ENCODE peak calls at places on chromosomes 6 and 20, in eight cellular contexts. P is KG1; L is Panc1; A is KBM-7; W is pancreas; N is NCI-H460; B is stimulated activated CD4-positive, alpha-beta T cell treated with anti-CD3 and anti-CD28 coated beads, Interleukin-1b, Interleukin-23, amount 100 ng/mL, for 4 hours; K is T-helper 9 cell. F is an unnamed sample.

GRCh38 chr6:134564705-134565104 is 246.8 kb upstream of the SGK1 start:
- DNase-seq in P (no peak), L (no peak), A (no peak), W (no peak), N (no peak), B (no peak), K (no peak), F (no peak)

GRCh38 chr6:162873537-162873936 is 145.8 kb downstream of the PACRG start:
- DNase-seq in P (no peak), L (no peak), A (no peak), W (no peak), N (no peak), B (no peak), K (no peak), F (no peak)

GRCh38 chr6:47126647-47127339 is 84.7 kb upstream of the ADGRF1 start:
- DNase-seq in P (no peak), L (no peak), A (no peak), W (peak), N (no peak), B (no peak), K (no peak), F (no peak)

GRCh38 chr6:61940919-61941318 is 345.1 kb downstream of the KHDRBS2 start:
- DNase-seq in P (no peak), L (no peak), A (no peak), W (no peak), N (no peak), B (no peak), K (no peak), F (no peak)

GRCh38 chr6:42405025-42405424 is 46.7 kb downstream of the TRERF1 start:
- DNase-seq in P (no peak), L (no peak), A (no peak), W (no peak), N (no peak), B (no peak), K (no peak), F (peak)

GRCh38 chr20:38969708-38970107 is 7.6 kb downstream of the DHX35 start:
- DNase-seq in P (no peak), L (no peak), A (no peak), W (no peak), N (no peak), B (no peak), K (no peak), F (no peak)

GRCh38 chr20:51400051-51400926 is 142.2 kb downstream of the NFATC2 start:
- DNase-seq in P (no peak), L (no peak), A (no peak), W (no peak), N (no peak), B (peak), K (peak), F (no peak)

GRCh38 chr6:63023726-63024125 is 187.5 kb upstream of the FKBP1C start:
- DNase-seq in P (no peak), L (no peak), A (no peak), W (no peak), N (no peak), B (no peak), K (no peak), F (no peak)

GRCh38 chr6:37516920-37517405 is 17.3 kb upstream of the CCDC167 start:
- DNase-seq in P (no peak), L (no peak), A (no peak), W (no peak), N (no peak), B (no peak), K (no peak), F (peak)